ENCODE peak calls at places on chromosomes 4 and X, in six cellular contexts. L is SK-N-SH; X is fibroblast of villous mesenchyme; J is activated CD4-positive, alpha-beta T cell treated with anti-CD3 and anti-CD28 coated beads, Interleukin-2, amount 50 U/mL, for 4 hours; Z is KG1; I is SW480. P is an unnamed sample.

GRCh38 chr4:101599620-101600019 is 190.9 kb upstream of the BANK1 start:
- DNase-seq in L (no peak), X (peak), J (no peak), Z (no peak), I (no peak), P (peak)

GRCh38 chrX:108420481-108420880 is 17.7 kb downstream of the COL4A6 start:
- DNase-seq in L (no peak), X (no peak), J (no peak), Z (no peak), I (no peak), P (no peak)

GRCh38 chr4:6749340-6750171 is 33.0 kb upstream of the KIAA0232 start:
- DNase-seq in L (peak), X (peak), J (no peak), Z (no peak), I (peak), P (peak)

GRCh38 chr4:3623106-3623505 is 90.9 kb upstream of the LRPAP1 start:
- DNase-seq in L (no peak), X (no peak), J (no peak), Z (no peak), I (no peak), P (no peak)

GRCh38 chr4:20532871-20533870 is 167.1 kb upstream of the PACRGL start:
- DNase-seq in L (no peak), X (no peak), J (no peak), Z (no peak), I (peak), P (peak)

GRCh38 chr4:139014391-139015268 is 951 bp upstream of the NOCT start:
- DNase-seq in L (peak), X (peak), J (peak), Z (no peak), I (peak), P (peak)

GRCh38 chrX:2502668-2503519 is 2.1 kb upstream of the DHRSX start:
- DNase-seq in L (no peak), X (peak), J (no peak), Z (no peak), I (no peak), P (peak)

GRCh38 chr4:161894014-161894413 is 269.8 kb downstream of the FSTL5 start:
- DNase-seq in L (no peak), X (no peak), J (no peak), Z (no peak), I (no peak), P (no peak)

GRCh38 chr4:158873795-158874359 is 105.1 kb downstream of the FNIP2 start:
- DNase-seq in L (no peak), X (peak), J (no peak), Z (no peak), I (no peak), P (peak)

GRCh38 chrX:110853610-110854009 is 58.0 kb upstream of the CHRDL1 start:
- DNase-seq in L (peak), X (peak), J (no peak), Z (no peak), I (peak), P (peak)

GRCh38 chr4:36841583-36842326 is 402.8 kb upstream of the NWD2 start:
- DNase-seq in L (no peak), X (no peak), J (no peak), Z (no peak), I (no peak), P (peak)

GRCh38 chrX:14899607-14900006 is 26.4 kb downstream of the MOSPD2 start:
- DNase-seq in L (no peak), X (peak), J (no peak), Z (no peak), I (peak), P (peak)

GRCh38 chrX:19152762-19153161 is 30.5 kb upstream of the ADGRG2 start:
- DNase-seq in L (no peak), X (no peak), J (no peak), Z (no peak), I (peak), P (peak)

GRCh38 chr4:118718511-118719170 is 33.4 kb downstream of the METTL14 start:
- DNase-seq in L (no peak), X (no peak), J (no peak), Z (no peak), I (no peak), P (no peak)

GRCh38 chr4:81688085-81688484 is 216.4 kb upstream of the RASGEF1B start:
- DNase-seq in L (no peak), X (no peak), J (no peak), Z (no peak), I (peak), P (peak)

GRCh38 chrX:109826954-109827708 is 94.1 kb upstream of the ACSL4 start:
- DNase-seq in L (no peak), X (peak), J (no peak), Z (no peak), I (peak), P (peak)

GRCh38 chr4:173494013-173494970 is 35.7 kb downstream of the HAND2 start:
- DNase-seq in L (no peak), X (peak), J (peak), Z (no peak), I (peak), P (peak)

GRCh38 chrX:4547218-4547836 is 833.9 kb upstream of the PRKX start:
- DNase-seq in L (peak), X (peak), J (no peak), Z (peak), I (peak), P (peak)

GRCh38 chrX:106933538-106933961 is 13.3 kb downstream of the CLDN2 start:
- DNase-seq in L (peak), X (peak), J (no peak), Z (no peak), I (peak), P (peak)

GRCh38 chr4:170589597-170590191 is 499.9 kb upstream of the AADAT start:
- DNase-seq in L (peak), X (no peak), J (no peak), Z (no peak), I (peak), P (peak)

GRCh38 chr4:1562371-1562770 is 121.7 kb downstream of the FAM53A start:
- DNase-seq in L (no peak), X (no peak), J (no peak), Z (no peak), I (no peak), P (no peak)

GRCh38 chrX:74248889-74249288 is 55.1 kb upstream of the ZCCHC13 start:
- DNase-seq in L (no peak), X (peak), J (no peak), Z (no peak), I (no peak), P (peak)

GRCh38 chrX:16828126-16828908 is 41.8 kb downstream of the RBBP7 start:
- DNase-seq in L (no peak), X (peak), J (no peak), Z (no peak), I (no peak), P (peak)

GRCh38 chr4:76709454-76709853 is 188.5 kb downstream of the SOWAHB start:
- DNase-seq in L (no peak), X (no peak), J (no peak), Z (no peak), I (no peak), P (peak)

GRCh38 chr4:47374477-47374876 is 89.0 kb downstream of the COMMD8 start:
- DNase-seq in L (no peak), X (peak), J (no peak), Z (no peak), I (no peak), P (no peak)

GRCh38 chrX:119067023-119067739 is 5.6 kb upstream of the CT47C1 start:
- DNase-seq in L (peak), X (peak), J (peak), Z (no peak), I (peak), P (peak)

GRCh38 chrX:137545711-137546651 is 19.9 kb upstream of the ZIC3 start:
- DNase-seq in L (no peak), X (no peak), J (no peak), Z (no peak), I (no peak), P (no peak)

GRCh38 chrX:13688384-13688771 is 550 bp upstream of the RAB9A start:
- DNase-seq in L (peak), X (no peak), J (no peak), Z (no peak), I (peak), P (no peak)

GRCh38 chrX:69158166-69159040 is 6.8 kb downstream of the PJA1 start:
- DNase-seq in L (peak), X (peak), J (peak), Z (no peak), I (peak), P (peak)